ENCODE peak calls at places on chromosomes 7 and 10, in seven cellular contexts. Q is NCI-H2081, G is IMR-90, B is HFFc6, V is RKO, H is H9, Z is colonic mucosa. E is an unnamed sample.

GRCh38 chr10:47380341-47381215 is 3.5 kb downstream of the ZNF488 start:
- DNase-seq in Q (no peak), G (no peak), B (no peak), V (no peak), H (peak; percentile 10), Z (peak; percentile 54), E (peak; percentile 49)

GRCh38 chr10:70528726-70529362 is 50.3 kb downstream of the PALD1 start:
- DNase-seq in Q (peak; percentile 17), G (peak; percentile 65), B (peak; percentile 45), V (peak; percentile 53), H (peak; percentile 55), Z (no peak), E (no peak)

GRCh38 chr10:91885362-91886079 is 23.8 kb downstream of the FGFBP3 start:
- DNase-seq in Q (no peak), G (no peak), B (no peak), V (no peak), H (no peak), Z (no peak), E (no peak)

GRCh38 chr7:51325231-51325630 is 8.6 kb upstream of the COBL start:
- DNase-seq in Q (no peak), G (no peak), B (no peak), V (no peak), H (peak; percentile 63), Z (no peak), E (no peak)

GRCh38 chr7:158683541-158683940 is 21.1 kb downstream of the NCAPG2 start:
- DNase-seq in Q (no peak), G (peak; percentile 26), B (no peak), V (no peak), H (no peak), Z (no peak), E (no peak)

GRCh38 chr7:93823621-93824020 is 66.9 kb downstream of the TFPI2 start:
- DNase-seq in Q (no peak), G (no peak), B (no peak), V (no peak), H (no peak), Z (no peak), E (no peak)

GRCh38 chr7:44408596-44408995 is 81.9 kb downstream of the NUDCD3 start:
- DNase-seq in Q (no peak), G (no peak), B (no peak), V (no peak), H (peak; percentile 42), Z (no peak), E (no peak)

GRCh38 chr10:69716711-69717560 is 84.8 kb upstream of the COL13A1 start:
- DNase-seq in Q (peak; percentile 42), G (peak; percentile 33), B (peak; percentile 20), V (peak; percentile 26), H (peak; percentile 78), Z (peak; percentile 71), E (peak; percentile 73)

GRCh38 chr7:100072462-100072861 is 9.1 kb downstream of the ZNF3 start:
- DNase-seq in Q (no peak), G (no peak), B (no peak), V (no peak), H (no peak), Z (no peak), E (no peak)

GRCh38 chr7:55030314-55030713 is 11.5 kb downstream of the EGFR start:
- DNase-seq in Q (no peak), G (peak; percentile 83), B (peak; percentile 43), V (no peak), H (no peak), Z (no peak), E (no peak)

GRCh38 chr7:157013602-157014549 is 3.4 kb upstream of the MNX1 start:
- DNase-seq in Q (peak; percentile 22), G (no peak), B (no peak), V (no peak), H (peak; percentile 67), Z (no peak), E (no peak)

GRCh38 chr10:73182568-73182967 is 14.6 kb downstream of the FAM149B1 start:
- DNase-seq in Q (no peak), G (peak; percentile 64), B (peak; percentile 57), V (no peak), H (no peak), Z (no peak), E (no peak)

E was measured in left colon.